ENCODE peak calls at places on chromosomes 2 and 18, in eight cellular contexts. P is OCI-LY7, N is endodermal cell, K is esophagus muscularis mucosa, U is thoracic aorta, C is AG09319, B is K562, Z is cardiac fibroblast. W is an unnamed sample.

GRCh38 chr2:28287261-28287915 is 105.3 kb upstream of the FOSL2 start:
- DNase-seq in P (no peak), N (no peak), K (no peak), U (no peak), C (no peak), B (no peak), Z (no peak), W (peak)

GRCh38 chr2:222561817-222562424 is 94.0 kb downstream of the FARSB start:
- DNase-seq in P (peak), N (peak), K (no peak), U (no peak), C (no peak), B (peak), Z (peak), W (peak)

GRCh38 chr2:40405440-40405839 is 46.5 kb downstream of the SLC8A1 start:
- DNase-seq in P (no peak), N (no peak), K (no peak), U (no peak), C (no peak), B (no peak), Z (no peak), W (peak)

GRCh38 chr2:218081063-218081462 is 12.0 kb downstream of the RUFY4 start:
- DNase-seq in P (peak), N (no peak), K (no peak), U (no peak), C (no peak), B (no peak), Z (no peak), W (no peak)

GRCh38 chr2:54237428-54237827 is 18.6 kb downstream of the TSPYL6 start:
- DNase-seq in P (no peak), N (no peak), K (no peak), U (no peak), C (no peak), B (no peak), Z (no peak), W (no peak)

GRCh38 chr2:43005211-43005974 is 213.0 kb upstream of the HAAO start:
- DNase-seq in P (no peak), N (peak), K (no peak), U (no peak), C (no peak), B (no peak), Z (no peak), W (no peak)

GRCh38 chr2:44933434-44933951 is 8.0 kb upstream of the SIX3 start:
- DNase-seq in P (no peak), N (peak), K (no peak), U (no peak), C (no peak), B (no peak), Z (no peak), W (no peak)

GRCh38 chr2:64655873-64656272 is 2.2 kb upstream of the SERTAD2 start:
- DNase-seq in P (peak), N (no peak), K (no peak), U (no peak), C (no peak), B (no peak), Z (no peak), W (no peak)

GRCh38 chr2:100105678-100106054 is 36.7 kb downstream of the AFF3 start:
- DNase-seq in P (no peak), N (no peak), K (peak), U (no peak), C (no peak), B (no peak), Z (no peak), W (no peak)

GRCh38 chr2:1605659-1606400 is 138.5 kb downstream of the PXDN start:
- DNase-seq in P (no peak), N (peak), K (no peak), U (no peak), C (no peak), B (no peak), Z (peak), W (peak)

GRCh38 chr2:68279691-68280090 is 27.4 kb upstream of the PPP3R1 start:
- DNase-seq in P (no peak), N (no peak), K (no peak), U (no peak), C (no peak), B (no peak), Z (no peak), W (no peak)

GRCh38 chr18:12278765-12279682 is 24.9 kb downstream of the CIDEA start:
- DNase-seq in P (no peak), N (peak), K (peak), U (peak), C (peak), B (no peak), Z (peak), W (peak)

GRCh38 chr2:60318544-60318943 is 234.9 kb downstream of the BCL11A start:
- DNase-seq in P (peak), N (peak), K (no peak), U (no peak), C (no peak), B (no peak), Z (no peak), W (no peak)

GRCh38 chr2:202429164-202429980 is 53.2 kb downstream of the BMPR2 start:
- DNase-seq in P (no peak), N (no peak), K (no peak), U (no peak), C (no peak), B (no peak), Z (peak), W (peak)

GRCh38 chr2:195532255-195532627 is 124.8 kb upstream of the SLC39A10 start:
- DNase-seq in P (no peak), N (no peak), K (no peak), U (no peak), C (no peak), B (no peak), Z (no peak), W (no peak)

GRCh38 chr18:5451130-5451529 is 92.7 kb downstream of the EPB41L3 start:
- DNase-seq in P (no peak), N (no peak), K (no peak), U (no peak), C (no peak), B (no peak), Z (no peak), W (no peak)

GRCh38 chr2:79935771-79936657 is 368.5 kb downstream of the LRRTM1 start:
- DNase-seq in P (peak), N (peak), K (no peak), U (no peak), C (peak), B (peak), Z (peak), W (peak)

GRCh38 chr2:109497447-109497846 is 116.3 kb downstream of the SEPTIN10 start:
- DNase-seq in P (no peak), N (no peak), K (no peak), U (no peak), C (peak), B (no peak), Z (peak), W (peak)

GRCh38 chr18:80012714-80013113 is 21.5 kb upstream of the RBFA start:
- DNase-seq in P (no peak), N (no peak), K (no peak), U (no peak), C (no peak), B (no peak), Z (no peak), W (no peak)

GRCh38 chr2:54767921-54768320 is 44.5 kb downstream of the EML6 start:
- DNase-seq in P (peak), N (no peak), K (no peak), U (no peak), C (no peak), B (no peak), Z (peak), W (peak)

GRCh38 chr2:3126686-3127278 is 250.8 kb downstream of the EIPR1 start:
- DNase-seq in P (peak), N (peak), K (no peak), U (no peak), C (no peak), B (no peak), Z (peak), W (no peak)

GRCh38 chr18:58402247-58402646 is 226.6 kb downstream of the ALPK2 start:
- DNase-seq in P (no peak), N (peak), K (no peak), U (no peak), C (no peak), B (no peak), Z (peak), W (peak)

GRCh38 chr2:86150502-86150901 is 44.5 kb downstream of the PTCD3 start:
- DNase-seq in P (no peak), N (no peak), K (no peak), U (no peak), C (no peak), B (no peak), Z (no peak), W (no peak)

GRCh38 chr2:7029291-7030059 is 112.3 kb downstream of the RNF144A start:
- DNase-seq in P (no peak), N (no peak), K (no peak), U (no peak), C (no peak), B (no peak), Z (no peak), W (no peak)
- TF ChIP-seq CTCF in P (no peak), N (no peak), K (no peak), U (no peak), C (no peak), B (no peak), Z (no peak), W (no peak)

GRCh38 chr2:113173563-113174368 is at the start of gene PSD4:
- DNase-seq in P (peak), N (peak), K (no peak), U (no peak), C (no peak), B (peak), Z (no peak), W (no peak)
- TF ChIP-seq CTCF in P (peak), N (no peak), K (no peak), U (no peak), C (no peak), B (no peak), Z (no peak), W (no peak)

GRCh38 chr2:117537030-117537429 is 277.5 kb upstream of the DDX18 start:
- DNase-seq in P (no peak), N (peak), K (no peak), U (no peak), C (no peak), B (no peak), Z (no peak), W (no peak)
- TF ChIP-seq CTCF in P (no peak), N (peak), K (no peak), U (no peak), C (no peak), B (no peak), Z (no peak), W (no peak)

DNA sequence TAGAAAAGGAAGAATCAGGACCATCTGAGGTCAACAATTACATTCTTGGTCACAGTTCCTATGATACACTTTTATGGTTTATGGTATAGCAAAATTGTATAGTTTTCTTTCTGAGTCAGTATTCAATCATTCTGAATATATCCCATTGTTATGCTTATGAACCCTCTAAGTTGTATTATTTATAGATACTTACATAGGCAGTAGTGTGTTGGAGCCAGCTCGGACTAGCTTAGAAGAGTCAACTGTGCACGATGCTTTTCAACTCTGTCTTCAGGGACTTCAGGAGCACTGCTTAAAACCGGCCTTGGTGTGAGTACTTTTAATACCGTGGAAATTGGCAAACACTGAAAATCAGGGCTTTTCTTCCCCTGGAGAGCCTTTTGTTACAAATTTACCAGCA is 215.7 kb downstream of the IKZF2 start:
- DNase-seq in P (no peak), N (no peak), K (no peak), U (no peak), C (no peak), B (no peak), Z (no peak), W (no peak)
- TF ChIP-seq CTCF in P (no peak), N (no peak), K (no peak), U (no peak), C (no peak), B (no peak), Z (no peak), W (no peak)

GRCh38 chr2:231415029-231415428 is 19.5 kb downstream of the B3GNT7 start:
- DNase-seq in P (no peak), N (no peak), K (no peak), U (no peak), C (no peak), B (no peak), Z (peak), W (no peak)
- TF ChIP-seq CTCF in P (no peak), N (no peak), K (no peak), U (no peak), C (no peak), B (no peak), Z (no peak), W (no peak)

GRCh38 chr2:126776701-126777619 is 121.0 kb downstream of the GYPC start:
- DNase-seq in P (peak), N (peak), K (peak), U (peak), C (peak), B (peak), Z (peak), W (peak)
- TF ChIP-seq CTCF in P (peak), N (peak), K (peak), U (peak), C (peak), B (peak), Z (peak), W (peak)

GRCh38 chr2:8141079-8141762 is 540.6 kb upstream of the ID2 start:
- DNase-seq in P (no peak), N (no peak), K (no peak), U (no peak), C (no peak), B (no peak), Z (no peak), W (no peak)
- TF ChIP-seq CTCF in P (no peak), N (no peak), K (no peak), U (no peak), C (no peak), B (no peak), Z (no peak), W (no peak)

GRCh38 chr2:225948903-225949302 is 549.4 kb downstream of the NYAP2 start:
- DNase-seq in P (no peak), N (peak), K (no peak), U (no peak), C (no peak), B (no peak), Z (no peak), W (no peak)
- TF ChIP-seq CTCF in P (no peak), N (peak), K (no peak), U (no peak), C (no peak), B (no peak), Z (no peak), W (no peak)